ENCODE peak calls at places on chromosomes 12 and 14, in seven cellular contexts. E is RPMI8226; A is NCI-H510A; I is activated CD8-positive, alpha-beta memory T cell treated with anti-CD3 and anti-CD28 coated beads for 48 hours; X is activated naive CD8-positive, alpha-beta T cell treated with anti-CD3 and anti-CD28 coated beads, Interleukin-2, amount 50 U/mL, for 24 hours; V is omental fat pad; D is H9. B is an unnamed sample.
A peak's percentile ranks its signal among the peaks of the same experiment; 100 is the strongest.

GRCh38 chr12:118136559-118137003 is 657 bp downstream of the PEBP1 start:
- DNase-seq in D (peak; percentile 42), I (peak; percentile 8), A (peak; percentile 17), E (peak; percentile 58), X (peak; percentile 50), V (peak; percentile 42), B (no peak)

GRCh38 chr14:23299558-23299957 is 3.1 kb downstream of the PPP1R3E start:
- DNase-seq in I (no peak), A (no peak), E (peak; percentile 29), V (no peak), D (no peak), X (no peak), B (no peak)

GRCh38 chr12:94297325-94297724 is 148.9 kb downstream of the PLXNC1 start:
- DNase-seq in D (no peak), X (no peak), A (no peak), V (no peak), I (no peak), E (no peak), B (no peak)

GRCh38 chr12:93176166-93176565 is 201.6 kb upstream of the NUDT4 start:
- DNase-seq in I (no peak), X (no peak), D (no peak), A (no peak), E (no peak), V (no peak), B (no peak)

GRCh38 chr14:72892879-72893635 is 844 bp downstream of the DPF3 start:
- DNase-seq in V (no peak), A (no peak), X (peak; percentile 37), E (peak; percentile 27), I (no peak), D (no peak), B (no peak)

GRCh38 chr12:104370989-104371870 is 67.7 kb downstream of the EID3 start:
- DNase-seq in D (peak; percentile 79), X (no peak), V (no peak), I (no peak), A (no peak), E (no peak), B (no peak)

GRCh38 chr12:111807232-111807631 is 34.8 kb upstream of the MAPKAPK5 start:
- DNase-seq in D (no peak), E (no peak), I (no peak), A (no peak), V (no peak), X (no peak), B (no peak)

GRCh38 chr14:23707415-23707814 is 71.3 kb downstream of the DHRS2 start:
- DNase-seq in I (no peak), D (no peak), A (no peak), V (no peak), E (no peak), X (no peak), B (no peak)

GRCh38 chr14:23831591-23831990 is 122.0 kb upstream of the DHRS4 start:
- DNase-seq in E (no peak), A (no peak), X (peak; percentile 5), I (no peak), D (no peak), V (no peak), B (no peak)

GRCh38 chr14:61460853-61461611 is 139.7 kb downstream of the PRKCH start:
- DNase-seq in A (peak; percentile 54), X (peak; percentile 56), E (peak; percentile 31), V (no peak), D (no peak), I (no peak), B (no peak)

GRCh38 chr12:108335349-108336119 is 3.6 kb downstream of the CMKLR1 start:
- DNase-seq in D (no peak), X (no peak), V (no peak), E (peak; percentile 82), A (no peak), I (no peak), B (no peak)

GRCh38 chr14:98323850-98324249 is 948.1 kb downstream of the BCL11B start:
- DNase-seq in X (no peak), D (no peak), V (no peak), A (no peak), I (no peak), E (no peak), B (no peak)

GRCh38 chr12:20572451-20572850 is 122.7 kb upstream of the SLCO1C1 start:
- DNase-seq in D (no peak), E (no peak), I (no peak), X (no peak), V (no peak), A (no peak), B (no peak)

GRCh38 chr12:22231836-22232235 is 102.7 kb downstream of the ST8SIA1 start:
- DNase-seq in D (no peak), V (no peak), A (no peak), E (peak; percentile 16), I (no peak), X (no peak), B (no peak)

GRCh38 chr14:105866841-105867321 is 340.5 kb downstream of the TMEM121 start:
- DNase-seq in I (no peak), D (no peak), E (no peak), V (no peak), X (no peak), A (no peak), B (no peak)

GRCh38 chr14:40909906-40910305 is 696.8 kb upstream of the LRFN5 start:
- DNase-seq in V (no peak), D (no peak), I (no peak), A (no peak), E (no peak), X (no peak), B (no peak)

GRCh38 chr12:79692860-79693605 is 2.3 kb upstream of the PAWR start:
- DNase-seq in I (no peak), D (no peak), E (no peak), X (no peak), A (no peak), V (no peak), B (no peak)

GRCh38 chr12:59040651-59041050 is 120.3 kb upstream of the LRIG3 start:
- DNase-seq in A (no peak), X (no peak), I (no peak), E (peak; percentile 26), V (no peak), D (no peak), B (peak; percentile 84)

GRCh38 chr12:19440019-19440858 is 947 bp downstream of the AEBP2 start:
- DNase-seq in A (peak; percentile 14), X (peak; percentile 71), V (no peak), D (peak; percentile 61), I (peak; percentile 47), E (peak; percentile 57), B (no peak)

GRCh38 chr14:100747021-100747586 is 20.4 kb downstream of the DLK1 start:
- DNase-seq in A (peak; percentile 85), I (no peak), X (no peak), D (peak; percentile 8), E (no peak), V (no peak), B (peak; percentile 68)

GRCh38 chr12:52729147-52729546 is 25.8 kb upstream of the KRT77 start:
- DNase-seq in E (no peak), A (no peak), X (no peak), I (no peak), D (no peak), V (no peak), B (no peak)

GRCh38 chr12:59472273-59472672 is 123.6 kb upstream of the SLC16A7 start:
- DNase-seq in E (no peak), I (no peak), D (no peak), X (peak; percentile 3), A (no peak), V (no peak), B (no peak)

GRCh38 chr12:111093428-111094142 is 173.2 kb upstream of the MYL2 start:
- DNase-seq in I (no peak), E (peak; percentile 70), X (peak; percentile 20), D (no peak), V (no peak), A (no peak), B (no peak)

GRCh38 chr12:68378859-68379628 is 46.9 kb upstream of the MDM1 start:
- DNase-seq in E (no peak), I (no peak), V (no peak), X (no peak), A (no peak), D (no peak), B (no peak)

GRCh38 chr12:105212431-105212830 is 23.5 kb downstream of the APPL2 start:
- DNase-seq in A (no peak), I (no peak), D (no peak), E (no peak), V (no peak), X (no peak), B (no peak)

GRCh38 chr14:65834812-65835211 is 422.3 kb downstream of the FUT8 start:
- DNase-seq in D (no peak), I (no peak), V (no peak), A (no peak), X (no peak), E (no peak), B (no peak)

GRCh38 chr12:25313591-25313990 is 62.9 kb upstream of the KRAS start:
- DNase-seq in D (no peak), I (no peak), V (no peak), A (no peak), E (no peak), X (no peak), B (no peak)

GRCh38 chr14:32331227-32331597 is 2.1 kb downstream of the AKAP6 start:
- DNase-seq in E (no peak), A (no peak), I (no peak), V (no peak), D (no peak), X (no peak), B (no peak)

GRCh38 chr12:57631566-57632368 is 1.2 kb downstream of the B4GALNT1 start:
- DNase-seq in A (no peak), X (no peak), E (no peak), I (no peak), V (no peak), D (peak; percentile 37), B (no peak)

GRCh38 chr12:25553083-25553482 is at the start of gene LMNTD1:
- DNase-seq in A (no peak), E (no peak), V (no peak), X (no peak), I (no peak), D (no peak), B (no peak)

GRCh38 chr12:69687390-69687789 is 11.7 kb downstream of the BEST3 start:
- DNase-seq in V (no peak), I (no peak), E (no peak), X (no peak), D (no peak), A (no peak), B (no peak)

GRCh38 chr12:109625131-109625559 is 51.6 kb downstream of the MVK start:
- DNase-seq in D (no peak), A (no peak), V (no peak), I (no peak), X (no peak), E (no peak), B (no peak)

GRCh38 chr14:33465952-33466700 is 484.7 kb downstream of the EGLN3 start:
- DNase-seq in A (no peak), E (no peak), I (no peak), V (no peak), X (no peak), D (no peak), B (no peak)

GRCh38 chr14:67951529-67952120 is 132.0 kb downstream of the RAD51B start:
- DNase-seq in E (no peak), V (no peak), A (no peak), I (no peak), D (no peak), X (no peak), B (no peak)

GRCh38 chr12:20370841-20371240 is 2.5 kb downstream of the PDE3A start:
- DNase-seq in V (no peak), I (no peak), D (no peak), A (no peak), E (no peak), X (no peak), B (no peak)

GRCh38 chr12:111482464-111482863 is 76.7 kb downstream of the SH2B3 start:
- DNase-seq in D (no peak), V (no peak), X (no peak), A (no peak), E (no peak), I (no peak), B (no peak)

GRCh38 chr14:50647282-50647681 is 20.8 kb downstream of the SAV1 start:
- DNase-seq in D (no peak), X (no peak), V (no peak), E (no peak), I (no peak), A (no peak), B (no peak)

GRCh38 chr12:53500119-53500775 is 836 bp upstream of the TARBP2 start:
- DNase-seq in I (no peak), X (no peak), A (no peak), D (no peak), V (peak; percentile 53), E (peak; percentile 20), B (no peak)